ENCODE peak calls at places on chromosomes 11 and 22, in ten cellular contexts. L is pancreas, C is right cardiac atrium, Z is endodermal cell, E is aorta, P is spleen, T is Peyer's patch, D is adrenal gland, R is PC-9, S is breast epithelium. O is an unnamed sample.

GRCh38 chr11:86559311-86559945 is 113.0 kb downstream of the ME3 start:
- DNase-seq in P (no peak), C (peak; percentile 49), T (no peak), S (peak; percentile 40), R (no peak), D (peak; percentile 66), Z (no peak), L (no peak), E (no peak), O (peak; percentile 75)

GRCh38 chr11:105432241-105432995 is 177.5 kb upstream of the GRIA4 start:
- DNase-seq in T (no peak), D (no peak), P (no peak), Z (no peak), C (no peak), L (no peak), E (no peak), R (no peak), S (no peak), O (no peak)

GRCh38 chr11:44611687-44612437 is 46.4 kb downstream of the CD82 start:
- DNase-seq in T (peak; percentile 85), R (no peak), Z (no peak), C (peak; percentile 38), S (no peak), D (no peak), E (peak; percentile 45), P (peak; percentile 90), L (no peak), O (no peak)

GRCh38 chr11:69906453-69906907 is 87.3 kb upstream of the FGF3 start:
- DNase-seq in Z (no peak), D (no peak), T (no peak), C (no peak), E (no peak), P (no peak), L (no peak), R (no peak), S (no peak), O (no peak)

GRCh38 chr11:75158241-75158640 is 7.3 kb downstream of the SLCO2B1 start:
- DNase-seq in Z (no peak), R (no peak), L (no peak), D (no peak), C (no peak), E (no peak), T (no peak), P (no peak), S (no peak), O (no peak)

GRCh38 chr11:129721685-129722084 is 94.0 kb upstream of the TMEM45B start:
- DNase-seq in T (no peak), E (no peak), S (no peak), R (no peak), L (no peak), Z (peak; percentile 31), C (no peak), P (no peak), D (no peak), O (no peak)

GRCh38 chr22:44567846-44568493 is 69.9 kb upstream of the RTL6 start:
- DNase-seq in T (no peak), P (peak; percentile 79), C (no peak), D (peak; percentile 73), S (no peak), E (peak; percentile 65), Z (peak; percentile 85), R (no peak), L (peak; percentile 61), O (peak; percentile 59)

GRCh38 chr11:96254087-96254486 is 88.9 kb downstream of the MAML2 start:
- DNase-seq in R (no peak), C (no peak), S (peak; percentile 69), D (peak; percentile 63), P (no peak), T (peak; percentile 65), Z (no peak), L (no peak), E (no peak), O (no peak)

GRCh38 chr11:1889941-1890855 is 1.5 kb downstream of the PRR33 start:
- DNase-seq in P (peak; percentile 80), R (no peak), C (peak; percentile 62), S (no peak), L (no peak), T (no peak), D (peak; percentile 50), E (no peak), Z (no peak), O (no peak)

GRCh38 chr11:1889527-1889930 is 2.2 kb downstream of the PRR33 start:
- DNase-seq in R (no peak), Z (no peak), S (no peak), T (no peak), E (no peak), C (no peak), D (no peak), P (no peak), L (no peak), O (no peak)

GRCh38 chr11:1888347-1888753 is 3.3 kb downstream of the PRR33 start:
- DNase-seq in L (peak; percentile 55), T (no peak), P (no peak), S (no peak), E (no peak), Z (no peak), R (no peak), D (no peak), C (peak; percentile 59), O (no peak)

GRCh38 chr11:1888811-1889526 is 2.7 kb downstream of the PRR33 start:
- DNase-seq in R (no peak), S (no peak), T (peak; percentile 60), D (peak; percentile 54), C (peak; percentile 84), Z (no peak), P (peak; percentile 93), E (no peak), L (peak; percentile 56), O (no peak)

DNA sequence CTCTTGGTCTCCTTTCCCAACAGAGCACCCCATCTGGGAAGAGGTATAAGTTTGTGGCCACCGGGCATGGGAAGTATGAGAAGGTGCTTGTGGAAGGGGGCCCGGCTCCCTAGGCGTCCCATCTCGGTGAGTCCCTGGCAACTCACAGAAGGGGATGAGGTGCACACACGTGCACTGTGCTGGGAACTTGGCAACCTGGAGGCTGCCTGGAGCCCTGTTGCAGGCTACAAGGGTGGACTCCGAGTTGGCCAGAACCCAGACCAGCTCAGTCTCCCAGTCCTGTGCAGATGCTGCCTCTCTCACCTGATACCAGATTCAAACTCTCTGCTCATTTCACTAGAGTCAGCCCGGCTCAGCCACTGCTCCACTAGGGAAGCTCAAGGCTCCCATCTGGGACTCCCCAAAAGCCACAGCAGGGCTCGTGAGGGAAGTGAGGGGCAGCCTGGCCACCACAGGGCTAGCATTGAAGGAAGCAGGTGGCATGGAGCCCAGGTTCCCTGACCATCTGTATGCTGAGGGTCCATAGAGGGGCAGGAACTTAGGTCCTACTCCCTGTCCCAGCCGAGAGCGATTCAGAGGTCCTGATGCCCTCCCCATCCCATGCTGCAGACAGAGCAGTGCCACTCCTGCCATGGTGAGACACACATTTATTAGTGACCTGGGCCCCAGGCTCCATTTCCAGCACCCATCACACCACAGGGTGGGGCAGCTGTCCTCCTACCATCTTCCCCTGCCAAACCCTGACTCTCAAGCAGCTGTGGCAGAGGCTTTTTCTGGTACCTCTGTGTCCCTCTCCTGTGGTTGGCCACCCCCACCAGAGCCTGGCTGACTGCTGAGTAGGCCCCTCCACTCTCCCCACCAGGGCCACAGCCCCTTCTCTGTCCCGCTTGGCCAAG is 4.0 kb downstream of the PRR33 start:
- DNase-seq in D (no peak), L (no peak), C (peak; percentile 40), P (no peak), E (no peak), R (no peak), T (no peak), S (no peak), Z (no peak), O (no peak)
- H3K4me1 ChIP-seq in D (no peaks in the 10 kb centered on the region), L (no peaks in the 10 kb centered on the region), C (no peaks in the 10 kb centered on the region), P (peaks cover 5% of the 10 kb centered on the region), E (no peaks in the 10 kb centered on the region), R (no peaks in the 10 kb centered on the region), T (no peaks in the 10 kb centered on the region), S (no peaks in the 10 kb centered on the region), Z (no peaks in the 10 kb centered on the region), O (peaks cover 2% of the 10 kb centered on the region)

DNA sequence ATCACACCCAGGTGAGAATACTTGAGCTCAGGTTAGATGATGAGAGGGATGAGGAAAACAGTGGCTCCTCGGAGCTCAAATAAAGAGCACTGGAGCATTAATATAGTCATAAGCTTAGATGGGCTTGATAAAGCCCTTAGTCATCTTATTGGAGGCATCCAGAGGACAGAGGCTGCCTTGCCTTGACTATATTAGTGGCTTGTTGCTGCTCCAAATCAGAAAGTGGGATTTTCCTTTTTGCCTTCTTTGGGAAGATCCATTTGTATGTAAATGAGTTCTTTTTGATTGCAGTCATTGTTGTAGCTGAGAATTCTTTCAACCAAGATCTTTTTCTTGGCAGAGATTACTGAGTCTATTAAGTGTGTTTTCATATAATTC is 18.9 kb downstream of the ADM start:
- DNase-seq in R (no peak), T (no peak), P (no peak), C (no peak), S (no peak), D (no peak), Z (no peak), E (no peak), L (no peak), O (no peak)
- H3K4me1 ChIP-seq in R (peaks cover 51% of the 10 kb centered on the region), T (no peaks in the 10 kb centered on the region), P (peaks cover 7% of the 10 kb centered on the region), C (peaks cover 23% of the 10 kb centered on the region), S (no peaks in the 10 kb centered on the region), D (peaks cover 60% of the 10 kb centered on the region), Z (peaks cover 38% of the 10 kb centered on the region), E (peaks cover 7% of the 10 kb centered on the region), L (peaks cover 25% of the 10 kb centered on the region), O (peaks cover 72% of the 10 kb centered on the region)

GRCh38 chr11:10655227-10655626 is 38.3 kb downstream of the IRAG1 start:
- DNase-seq in C (no peak), P (no peak), L (no peak), R (no peak), E (no peak), Z (no peak), D (no peak), S (no peak), T (no peak), O (no peak)
- H3K4me1 ChIP-seq in C (peaks cover 20% of the 10 kb centered on the region), P (peaks cover 38% of the 10 kb centered on the region), L (no peaks in the 10 kb centered on the region), R (peaks cover 51% of the 10 kb centered on the region), E (peaks cover 5% of the 10 kb centered on the region), Z (peaks cover 10% of the 10 kb centered on the region), D (peaks cover 72% of the 10 kb centered on the region), S (peaks cover 8% of the 10 kb centered on the region), T (peaks cover 6% of the 10 kb centered on the region), O (peaks cover 70% of the 10 kb centered on the region)

GRCh38 chr11:65578134-65578533 is 2.3 kb downstream of the EHBP1L1 start:
- DNase-seq in Z (no peak), L (no peak), D (no peak), T (no peak), E (no peak), P (no peak), R (no peak), C (peak; percentile 45), S (no peak), O (no peak)

GRCh38 chr11:65580031-65580692 is 4.3 kb downstream of the EHBP1L1 start:
- DNase-seq in L (no peak), D (no peak), E (no peak), P (no peak), C (peak; percentile 45), Z (no peak), T (no peak), S (no peak), R (no peak), O (no peak)

GRCh38 chr11:65577756-65578109 is 1.9 kb downstream of the EHBP1L1 start:
- DNase-seq in Z (no peak), T (no peak), R (no peak), S (no peak), L (no peak), D (no peak), P (no peak), E (no peak), C (peak; percentile 72), O (no peak)

GRCh38 chr11:65579291-65579690 is 3.4 kb downstream of the EHBP1L1 start:
- DNase-seq in P (no peak), E (no peak), C (no peak), T (no peak), L (no peak), D (no peak), S (no peak), R (no peak), Z (no peak), O (no peak)

DNA sequence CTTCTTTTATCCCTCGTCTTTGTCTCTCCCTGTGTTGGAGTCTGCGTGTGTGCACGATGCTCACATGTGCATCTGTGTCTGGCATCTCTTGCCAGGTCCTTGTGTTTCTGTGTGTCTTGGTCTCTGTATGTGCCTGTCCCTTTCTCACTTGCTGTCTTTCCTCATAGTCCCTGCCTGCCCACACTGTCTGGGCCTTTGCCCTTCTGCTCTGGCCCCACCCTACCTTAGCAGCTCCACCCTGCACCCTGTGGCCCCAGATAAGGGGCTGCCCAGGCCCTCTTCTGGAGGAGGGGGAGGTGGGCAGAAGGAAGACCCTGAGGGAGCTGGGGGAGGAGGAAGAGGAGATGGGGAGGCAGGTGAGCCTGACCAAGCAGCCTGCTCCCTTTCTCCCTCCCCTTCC is 2.8 kb downstream of the EHBP1L1 start:
- DNase-seq in S (no peak), E (no peak), C (no peak), T (no peak), P (no peak), L (no peak), Z (no peak), D (no peak), R (no peak), O (no peak)
- H3K4me1 ChIP-seq in S (peaks cover 23% of the 10 kb centered on the region), E (no peaks in the 10 kb centered on the region), C (peaks cover 9% of the 10 kb centered on the region), T (peaks cover 6% of the 10 kb centered on the region), P (peaks cover 17% of the 10 kb centered on the region), L (peaks cover 2% of the 10 kb centered on the region), Z (peaks cover 2% of the 10 kb centered on the region), D (peaks cover 33% of the 10 kb centered on the region), R (peaks cover 35% of the 10 kb centered on the region), O (peaks cover 22% of the 10 kb centered on the region)

O was measured in Caco-2.